ENCODE peak calls at places on chromosomes 2 and 18, in five cellular contexts. B is WTC11, A is GM23338, F is ureter, E is putamen. J is an unnamed sample.

GRCh38 chr2:67459761-67460160 is 62.6 kb downstream of the ETAA1 start:
- DNase-seq in B (no peak), A (no peak), F (no peak), E (no peak), J (no peak)

GRCh38 chr2:240556553-240557100 is 1.2 kb downstream of the ANKMY1 start:
- DNase-seq in B (peak; percentile 80), A (peak; percentile 79), F (peak; percentile 52), E (no peak), J (peak; percentile 68)

GRCh38 chr18:7084766-7085080 is 32.9 kb downstream of the LAMA1 start:
- DNase-seq in B (no peak), A (no peak), F (no peak), E (no peak), J (no peak)

GRCh38 chr2:180003566-180003965 is 3.5 kb downstream of the CWC22 start:
- DNase-seq in B (no peak), A (no peak), F (no peak), E (no peak), J (no peak)

GRCh38 chr2:105888625-105889024 is 143.9 kb downstream of the NCK2 start:
- DNase-seq in B (no peak), A (peak; percentile 58), F (no peak), E (no peak), J (no peak)

GRCh38 chr2:70801607-70802263 is 11.3 kb upstream of the FIGLA start:
- DNase-seq in B (no peak), A (no peak), F (no peak), E (no peak), J (no peak)

GRCh38 chr2:196242131-196242620 is 70.8 kb upstream of the STK17B start:
- DNase-seq in B (no peak), A (no peak), F (no peak), E (no peak), J (no peak)

GRCh38 chr2:152646264-152646663 is 71.0 kb downstream of the PRPF40A start:
- DNase-seq in B (no peak), A (peak; percentile 22), F (peak; percentile 64), E (no peak), J (no peak)

GRCh38 chr18:32891797-32892196 is 119.0 kb upstream of the KLHL14 start:
- DNase-seq in B (no peak), A (no peak), F (no peak), E (no peak), J (no peak)

GRCh38 chr2:216221806-216222205 is 112.7 kb downstream of the XRCC5 start:
- DNase-seq in B (no peak), A (no peak), F (no peak), E (no peak), J (no peak)

GRCh38 chr2:88810017-88810416 is 118.5 kb downstream of the RPIA start:
- DNase-seq in B (no peak), A (no peak), F (no peak), E (no peak), J (no peak)

GRCh38 chr18:45566025-45566740 is 49.1 kb upstream of the SLC14A2 start:
- DNase-seq in B (no peak), A (no peak), F (peak; percentile 51), E (no peak), J (no peak)

GRCh38 chr2:66553370-66553769 is 118.4 kb downstream of the MEIS1 start:
- DNase-seq in B (no peak), A (no peak), F (peak; percentile 64), E (no peak), J (no peak)

GRCh38 chr2:170512271-170512670 is 202.9 kb upstream of the SP5 start:
- DNase-seq in B (no peak), A (no peak), F (no peak), E (peak; percentile 87), J (no peak)

GRCh38 chr2:111068435-111069058 is 52.2 kb upstream of the BCL2L11 start:
- DNase-seq in B (no peak), A (peak; percentile 52), F (peak; percentile 68), E (no peak), J (no peak)

GRCh38 chr2:239824866-239825704 is 200.1 kb downstream of the NDUFA10 start:
- DNase-seq in B (peak; percentile 66), A (peak; percentile 71), F (peak; percentile 40), E (no peak), J (no peak)

GRCh38 chr2:28956415-28956826 is 24.7 kb upstream of the TOGARAM2 start:
- DNase-seq in B (peak; percentile 69), A (peak; percentile 89), F (no peak), E (peak; percentile 53), J (peak; percentile 47)

GRCh38 chr2:105487142-105488069 is 88.6 kb upstream of the FHL2 start:
- DNase-seq in B (no peak), A (no peak), F (no peak), E (no peak), J (no peak)

GRCh38 chr2:229611360-229611759 is 103.0 kb downstream of the DNER start:
- DNase-seq in B (no peak), A (no peak), F (no peak), E (no peak), J (no peak)

GRCh38 chr2:168159754-168160585 is 87.4 kb downstream of the STK39 start:
- DNase-seq in B (no peak), A (no peak), F (no peak), E (no peak), J (no peak)

GRCh38 chr2:134421556-134422328 is 167.9 kb downstream of the MGAT5 start:
- DNase-seq in B (no peak), A (no peak), F (no peak), E (no peak), J (no peak)

GRCh38 chr2:127085260-127085666 is 21.7 kb downstream of the BIN1 start:
- DNase-seq in B (no peak), A (no peak), F (no peak), E (no peak), J (no peak)

GRCh38 chr2:64812298-64812697 is 158.6 kb upstream of the SERTAD2 start:
- DNase-seq in B (no peak), A (no peak), F (no peak), E (no peak), J (no peak)

GRCh38 chr18:46481847-46482245 is 175.2 kb downstream of the LOXHD1 start:
- DNase-seq in B (no peak), A (no peak), F (no peak), E (no peak), J (no peak)

GRCh38 chr2:176174382-176174834 is 14.1 kb upstream of the HOXD1 start:
- DNase-seq in B (no peak), A (no peak), F (no peak), E (peak; percentile 33), J (no peak)

GRCh38 chr2:47569658-47570398 is 166.9 kb downstream of the MSH2 start:
- DNase-seq in B (peak; percentile 47), A (peak; percentile 57), F (no peak), E (no peak), J (no peak)

GRCh38 chr2:103008586-103008985 is 246.8 kb downstream of the TMEM182 start:
- DNase-seq in B (peak; percentile 23), A (peak; percentile 49), F (no peak), E (no peak), J (no peak)